ENCODE peak calls at places on chromosomes 13 and 19, in five cellular contexts. J, A, G, C and U are unnamed samples.

GRCh38 chr13:76455960-76456359 is 430.2 kb downstream of the KCTD12 start:
- DNase-seq in J (no peak), A (no peak), G (no peak), C (no peak), U (no peak)

GRCh38 chr19:55683449-55684261 is 8.6 kb downstream of the EPN1 start:
- DNase-seq in J (no peak), A (no peak), G (no peak), C (peak), U (no peak)

GRCh38 chr13:84605927-84606326 is 723.7 kb upstream of the SLITRK1 start:
- DNase-seq in J (no peak), A (no peak), G (no peak), C (no peak), U (no peak)

GRCh38 chr19:48368942-48369341 is 4.8 kb downstream of the SYNGR4 start:
- DNase-seq in J (no peak), A (no peak), G (no peak), C (no peak), U (no peak)

GRCh38 chr19:38361633-38362075 is 12.7 kb upstream of the PSMD8 start:
- DNase-seq in J (peak), A (peak), G (peak), C (peak), U (no peak)

GRCh38 chr19:45097776-45098520 is 5.0 kb downstream of the PPP1R37 start:
- DNase-seq in J (no peak), A (peak), G (no peak), C (peak), U (no peak)

GRCh38 chr13:66994498-66995365 is 235.4 kb downstream of the PCDH9 start:
- DNase-seq in J (no peak), A (no peak), G (no peak), C (no peak), U (peak)

GRCh38 chr13:89363144-89363543 is 1692.0 kb downstream of the SLITRK5 start:
- DNase-seq in J (no peak), A (no peak), G (no peak), C (no peak), U (no peak)

GRCh38 chr19:38362076-38362945 is 12.1 kb upstream of the PSMD8 start:
- DNase-seq in J (peak), A (peak), G (peak), C (peak), U (no peak)

GRCh38 chr13:27696731-27697130 is 75.0 kb downstream of the POLR1D start:
- DNase-seq in J (no peak), A (no peak), G (no peak), C (no peak), U (no peak)

GRCh38 chr13:100611678-100612492 is 23.3 kb upstream of the GGACT start:
- DNase-seq in J (no peak), A (no peak), G (no peak), C (no peak), U (no peak)

GRCh38 chr13:77338329-77338728 is 11.4 kb upstream of the MYCBP2 start:
- DNase-seq in J (no peak), A (no peak), G (no peak), C (no peak), U (no peak)

GRCh38 chr13:98947925-98948324 is 29.9 kb downstream of the DOCK9 start:
- DNase-seq in J (no peak), A (no peak), G (no peak), C (no peak), U (no peak)

GRCh38 chr19:49997709-49998108 is 27.5 kb downstream of the VRK3 start:
- DNase-seq in J (peak), A (peak), G (peak), C (peak), U (peak)
- TF ChIP-seq SRF in J (no peak), A (no peak), G (no peak), C (no peak), U (no peak)

GRCh38 chr13:24905242-24905641 is 141.3 kb downstream of the RNF17 start:
- DNase-seq in J (no peak), A (no peak), G (no peak), C (no peak), U (no peak)
- TF ChIP-seq SRF in J (no peak), A (no peak), G (no peak), C (no peak), U (no peak)

GRCh38 chr19:30253581-30253996 is 118.6 kb upstream of the ZNF536 start:
- DNase-seq in J (no peak), A (no peak), G (no peak), C (no peak), U (no peak)
- TF ChIP-seq SRF in J (no peak), A (no peak), G (no peak), C (no peak), U (no peak)

GRCh38 chr19:17380426-17381138 is 3.4 kb upstream of the PLVAP start:
- DNase-seq in J (no peak), A (no peak), G (no peak), C (no peak), U (no peak)

GRCh38 chr19:17389957-17390664 is 3.9 kb downstream of the CCDC194 start:
- DNase-seq in J (no peak), A (peak), G (no peak), C (no peak), U (no peak)

GRCh38 chr19:17389288-17389687 is 4.7 kb downstream of the CCDC194 start:
- DNase-seq in J (no peak), A (no peak), G (no peak), C (no peak), U (no peak)

GRCh38 chr19:17390665-17391370 is 3.2 kb downstream of the CCDC194 start:
- DNase-seq in J (peak), A (peak), G (peak), C (peak), U (no peak)

GRCh38 chr19:17385878-17386611 is 8.0 kb downstream of the CCDC194 start:
- DNase-seq in J (no peak), A (peak), G (peak), C (peak), U (no peak)
- TF ChIP-seq SRF in J (no peak), A (no peak), G (no peak), C (no peak), U (no peak)

GRCh38 chr13:42477588-42478190 is 96.3 kb upstream of the TNFSF11 start:
- DNase-seq in J (no peak), A (no peak), G (no peak), C (no peak), U (no peak)

GRCh38 chr13:42474954-42475353 is 99.0 kb upstream of the TNFSF11 start:
- DNase-seq in J (no peak), A (no peak), G (no peak), C (no peak), U (no peak)

GRCh38 chr13:42484396-42484795 is 89.6 kb upstream of the TNFSF11 start:
- DNase-seq in J (no peak), A (no peak), G (no peak), C (no peak), U (no peak)

GRCh38 chr13:42478531-42479156 is 95.3 kb upstream of the TNFSF11 start:
- DNase-seq in J (peak), A (no peak), G (no peak), C (no peak), U (no peak)
- TF ChIP-seq SRF in J (no peak), A (no peak), G (no peak), C (no peak), U (no peak)

DNA sequence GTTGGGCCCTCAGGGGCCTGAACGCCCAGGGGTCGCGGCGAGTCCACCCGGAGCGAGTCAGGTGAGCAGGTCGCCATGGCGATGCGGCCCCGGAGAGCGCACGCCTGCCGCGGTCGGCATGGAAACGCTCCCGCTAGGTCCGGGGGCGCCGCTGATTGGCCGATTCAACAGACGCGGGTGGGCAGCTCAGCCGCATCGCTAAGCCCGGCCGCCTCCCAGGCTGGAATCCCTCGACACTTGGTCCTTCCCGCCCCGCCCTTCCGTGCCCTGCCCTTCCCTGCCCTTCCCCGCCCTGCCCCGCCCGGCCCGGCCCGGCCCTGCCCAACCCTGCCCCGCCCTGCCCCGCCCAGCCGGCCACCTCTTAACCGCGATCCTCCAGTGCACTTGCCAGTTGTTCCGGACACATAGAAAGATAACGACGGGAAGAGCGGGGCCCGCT is at the start of gene CCNA1:
- DNase-seq in J (no peak), A (peak), G (peak), C (no peak), U (no peak)
- TF ChIP-seq SRF in J (no peak), A (no peak), G (no peak), C (no peak), U (no peak)